ENCODE peak calls at places on chromosomes 11 and 22, in ten cellular contexts. A, T, L, X, V, Y, N, G, B and F are unnamed samples.

GRCh38 chr11:76744186-76745058 is 38.7 kb upstream of the TSKU start:
- DNase-seq in A (no peak), T (no peak), L (no peak), X (no peak), V (no peak), Y (no peak), N (peak; percentile 14), G (no peak), B (peak; percentile 57), F (no peak)

GRCh38 chr11:843818-844692 is 1.4 kb downstream of the TSPAN4 start:
- DNase-seq in A (peak; percentile 88), T (peak; percentile 97), L (no peak), X (peak; percentile 89), V (no peak), Y (no peak), N (peak; percentile 99), G (peak; percentile 96), B (peak; percentile 94), F (no peak)

GRCh38 chr22:36397081-36397766 is 9.5 kb upstream of the MYH9 start:
- DNase-seq in A (no peak), T (no peak), L (no peak), X (peak; percentile 80), V (no peak), Y (no peak), N (peak; percentile 67), G (no peak), B (peak; percentile 40), F (no peak)

GRCh38 chr11:47236482-47236881 is 12.1 kb downstream of the ACP2 start:
- DNase-seq in A (no peak), T (no peak), L (no peak), X (no peak), V (no peak), Y (no peak), N (peak; percentile 21), G (no peak), B (peak; percentile 76), F (no peak)

GRCh38 chr22:45441158-45441557 is 27.7 kb downstream of the RIBC2 start:
- DNase-seq in A (peak; percentile 44), T (peak; percentile 77), L (no peak), X (peak; percentile 71), V (peak; percentile 18), Y (peak; percentile 39), N (peak; percentile 73), G (peak; percentile 74), B (peak; percentile 75), F (peak; percentile 35)

GRCh38 chr22:49571326-49571725 is 256.3 kb downstream of the BRD1 start:
- DNase-seq in A (no peak), T (no peak), L (no peak), X (no peak), V (no peak), Y (no peak), N (no peak), G (no peak), B (no peak), F (no peak)

GRCh38 chr22:25702046-25702445 is 39.9 kb upstream of the MYO18B start:
- DNase-seq in A (no peak), T (no peak), L (no peak), X (peak; percentile 18), V (no peak), Y (no peak), N (peak; percentile 57), G (no peak), B (peak; percentile 51), F (no peak)

GRCh38 chr11:76700177-76701100 is 29.9 kb upstream of the LRRC32 start:
- DNase-seq in A (no peak), T (no peak), L (no peak), X (peak; percentile 15), V (no peak), Y (no peak), N (peak; percentile 64), G (no peak), B (peak; percentile 99), F (no peak)

GRCh38 chr11:118924591-118925585 is 838 bp downstream of the BCL9L start:
- DNase-seq in A (peak; percentile 56), T (no peak), L (peak; percentile 51), X (no peak), V (peak; percentile 50), Y (no peak), N (peak; percentile 49), G (peak; percentile 55), B (peak; percentile 28), F (no peak)

GRCh38 chr11:118921121-118921928 is 4.4 kb downstream of the BCL9L start:
- DNase-seq in A (no peak), T (peak; percentile 91), L (no peak), X (peak; percentile 94), V (no peak), Y (no peak), N (peak; percentile 96), G (peak; percentile 87), B (peak; percentile 95), F (no peak)

GRCh38 chr11:118922745-118923627 is 2.7 kb downstream of the BCL9L start:
- DNase-seq in A (no peak), T (no peak), L (no peak), X (no peak), V (no peak), Y (no peak), N (no peak), G (no peak), B (no peak), F (no peak)

GRCh38 chr11:118923721-118924587 is 1.8 kb downstream of the BCL9L start:
- DNase-seq in A (no peak), T (no peak), L (no peak), X (no peak), V (no peak), Y (no peak), N (no peak), G (no peak), B (no peak), F (no peak)

DNA sequence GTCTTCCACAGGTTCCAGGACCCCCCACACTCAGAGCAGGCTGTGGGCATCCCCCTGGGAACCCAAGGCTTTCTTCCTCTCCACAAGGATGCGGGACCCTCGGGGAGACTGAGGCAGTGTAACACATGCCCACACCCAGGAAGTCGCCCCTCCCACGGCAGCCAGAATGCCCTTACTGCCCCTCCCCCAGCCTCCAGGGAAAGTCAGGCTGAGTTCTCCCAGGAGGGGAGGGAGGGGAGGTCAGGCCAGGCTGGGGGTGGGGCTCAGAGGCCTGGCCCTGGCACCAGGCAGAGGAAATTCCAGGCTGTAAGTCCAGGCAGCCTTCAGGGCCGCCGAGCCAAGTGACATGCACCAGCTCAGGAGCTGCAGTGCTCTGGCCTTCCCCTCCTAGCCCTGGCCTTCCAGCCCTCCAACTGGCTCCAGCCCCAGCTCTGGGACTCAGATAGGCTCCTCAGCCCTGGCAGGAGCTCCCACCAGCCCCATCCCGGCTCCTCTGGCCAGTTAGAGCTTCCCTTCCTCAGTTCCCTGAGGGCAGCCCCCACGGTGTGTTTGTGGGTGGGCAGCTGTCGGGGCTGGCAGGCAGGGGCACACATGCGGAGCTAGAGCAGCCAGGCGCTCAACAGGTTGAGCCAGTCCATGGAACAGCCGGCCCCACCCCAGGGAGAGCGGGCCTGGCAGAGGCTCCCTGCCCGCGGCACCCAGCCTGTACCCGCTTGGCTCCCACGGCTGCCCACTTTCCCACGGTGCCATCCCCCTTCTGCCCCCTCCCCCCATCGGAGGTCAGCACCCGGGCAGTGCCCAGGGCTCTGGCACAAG is 3.6 kb downstream of the BCL9L start:
- DNase-seq in A (peak; percentile 89), T (peak; percentile 93), L (no peak), X (peak; percentile 80), V (no peak), Y (no peak), N (peak; percentile 96), G (peak; percentile 90), B (peak; percentile 74), F (no peak)
- H3K4me3 ChIP-seq in A (peak overlapping the region; percentile 94), T (peak overlapping the region; percentile 91), L (no peak overlapping the region), X (peak overlapping the region; percentile 87), V (peak overlapping the region; percentile 42), Y (no peak overlapping the region), N (peak overlapping the region; percentile 99), G (no peak overlapping the region), B (peak overlapping the region; percentile 97), F (no peak overlapping the region)

GRCh38 chr22:20215742-20216141 is 52.4 kb downstream of the RTN4R start:
- DNase-seq in A (no peak), T (no peak), L (no peak), X (no peak), V (no peak), Y (no peak), N (no peak), G (no peak), B (no peak), F (no peak)
- H3K4me3 ChIP-seq in A (no peak overlapping the region), T (no peak overlapping the region), L (no peak overlapping the region), X (no peak overlapping the region), V (no peak overlapping the region), Y (no peak overlapping the region), N (no peak overlapping the region), G (no peak overlapping the region), B (no peak overlapping the region), F (no peak overlapping the region)

GRCh38 chr11:119422505-119423416 is at the start of gene THY1:
- DNase-seq in A (no peak), T (no peak), L (no peak), X (no peak), V (no peak), Y (peak; percentile 67), N (peak; percentile 43), G (peak; percentile 48), B (peak; percentile 63), F (peak; percentile 75)
- H3K4me3 ChIP-seq in A (peak within 1 kb of the TSS; percentile 32), T (peak within 1 kb of the TSS; percentile 48), L (peak within 1 kb of the TSS; percentile 45), X (no peak within 1 kb of the TSS), V (no peak within 1 kb of the TSS), Y (peak within 1 kb of the TSS; percentile 65), N (no peak within 1 kb of the TSS), G (peak within 1 kb of the TSS; percentile 30), B (peak within 1 kb of the TSS; percentile 95), F (peak within 1 kb of the TSS; percentile 81)

DNA sequence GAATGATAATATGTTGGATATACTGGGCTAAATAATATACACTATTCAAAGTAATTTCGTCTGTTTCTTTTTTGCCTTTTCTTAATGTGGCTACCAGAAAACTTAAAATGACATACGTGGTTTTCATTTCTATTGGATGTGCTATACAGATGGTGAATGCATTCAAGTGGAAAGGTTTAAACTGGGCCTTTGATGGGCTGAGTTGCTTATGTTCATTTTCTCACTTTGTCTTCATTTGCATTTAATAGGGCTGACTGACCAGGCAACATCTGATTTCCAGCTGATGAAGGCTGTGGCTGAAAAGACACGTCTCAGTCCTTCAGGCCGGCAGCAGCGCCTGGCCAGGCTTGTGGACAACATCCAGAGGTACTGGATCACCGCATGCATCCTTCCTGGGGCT is 27.9 kb downstream of the PIWIL4 start:
- DNase-seq in A (no peak), T (no peak), L (no peak), X (no peak), V (no peak), Y (no peak), N (no peak), G (no peak), B (no peak), F (no peak)
- H3K4me3 ChIP-seq in A (no peak overlapping the region), T (no peak overlapping the region), L (no peak overlapping the region), X (no peak overlapping the region), V (no peak overlapping the region), Y (no peak overlapping the region), N (no peak overlapping the region), G (no peak overlapping the region), B (no peak overlapping the region), F (no peak overlapping the region)

DNA sequence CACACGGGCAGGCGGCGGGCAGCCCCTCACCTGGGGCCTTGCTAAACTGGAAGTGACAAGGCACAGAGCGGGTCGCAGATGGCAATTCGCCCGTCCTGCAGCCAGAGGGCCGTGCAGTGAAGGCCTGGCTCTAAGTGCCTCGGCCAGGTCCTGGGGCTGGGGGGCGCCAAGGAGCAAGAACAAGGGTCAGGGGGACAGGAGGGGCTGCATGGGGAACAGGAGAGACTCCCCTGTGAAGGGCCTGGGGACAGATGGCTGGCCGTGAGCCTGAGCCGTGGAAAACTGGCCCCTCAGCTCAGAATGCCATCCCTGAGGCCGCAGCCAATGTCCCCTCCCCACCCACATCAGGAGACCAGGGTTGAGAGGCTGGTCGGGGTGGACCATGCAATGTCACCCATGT is 60.0 kb downstream of the RTL6 start:
- DNase-seq in A (no peak), T (no peak), L (no peak), X (no peak), V (no peak), Y (no peak), N (no peak), G (no peak), B (no peak), F (no peak)
- H3K4me3 ChIP-seq in A (no peak overlapping the region), T (no peak overlapping the region), L (no peak overlapping the region), X (no peak overlapping the region), V (no peak overlapping the region), Y (no peak overlapping the region), N (no peak overlapping the region), G (no peak overlapping the region), B (no peak overlapping the region), F (no peak overlapping the region)